ENCODE peak calls at places on chromosomes 4 and X, in eight cellular contexts. A, X, N, Q, V, T, Z and H are unnamed samples.

GRCh38 chr4:156939151-156939550 is 32.4 kb downstream of the PDGFC start:
- DNase-seq in A (peak), X (no peak), N (no peak), Q (peak), V (no peak), T (peak), Z (no peak), H (no peak)

GRCh38 chrX:104310084-104310483 is 55.4 kb upstream of the ESX1 start:
- DNase-seq in A (peak), X (no peak), N (peak), Q (peak), V (no peak), T (peak), Z (no peak), H (no peak)

GRCh38 chr4:7844247-7844991 is 95.2 kb downstream of the AFAP1 start:
- DNase-seq in A (peak), X (peak), N (peak), Q (peak), V (peak), T (peak), Z (peak), H (no peak)

GRCh38 chr4:82801910-82802521 is 3.4 kb upstream of the SCD5 start:
- DNase-seq in A (peak), X (no peak), N (peak), Q (peak), V (no peak), T (peak), Z (no peak), H (no peak)

GRCh38 chrX:150482537-150483217 is 85.7 kb upstream of the MTM1 start:
- DNase-seq in A (peak), X (no peak), N (no peak), Q (peak), V (peak), T (peak), Z (no peak), H (no peak)

GRCh38 chr4:126701756-126702155 is 931.0 kb upstream of the INTU start:
- DNase-seq in A (peak), X (no peak), N (no peak), Q (peak), V (no peak), T (peak), Z (no peak), H (no peak)

GRCh38 chrX:18701621-18702361 is 5.7 kb upstream of the PPEF1 start:
- DNase-seq in A (peak), X (no peak), N (no peak), Q (no peak), V (no peak), T (no peak), Z (peak), H (no peak)

GRCh38 chr4:181046809-181047208 is 1196.4 kb upstream of the TENM3 start:
- DNase-seq in A (no peak), X (no peak), N (no peak), Q (no peak), V (peak), T (no peak), Z (no peak), H (no peak)

GRCh38 chrX:9342581-9343051 is 122.2 kb upstream of the TBL1X start:
- DNase-seq in A (peak), X (peak), N (peak), Q (peak), V (peak), T (no peak), Z (peak), H (no peak)

GRCh38 chr4:80362578-80363181 is 27.1 kb downstream of the CFAP299 start:
- DNase-seq in A (peak), X (peak), N (peak), Q (peak), V (peak), T (peak), Z (no peak), H (peak)

GRCh38 chr4:96383349-96383748 is 543.5 kb downstream of the PDHA2 start:
- DNase-seq in A (no peak), X (no peak), N (no peak), Q (no peak), V (no peak), T (no peak), Z (no peak), H (no peak)

GRCh38 chr4:17854076-17854475 is 43.3 kb downstream of the NCAPG start:
- DNase-seq in A (no peak), X (no peak), N (no peak), Q (no peak), V (no peak), T (no peak), Z (no peak), H (no peak)

GRCh38 chrX:15737188-15737956 is 698 bp upstream of the CA5B start:
- DNase-seq in A (no peak), X (no peak), N (peak), Q (peak), V (no peak), T (peak), Z (no peak), H (no peak)

GRCh38 chr4:170089743-170090666 is at the start of gene AADAT:
- DNase-seq in A (peak), X (no peak), N (no peak), Q (peak), V (peak), T (peak), Z (peak), H (no peak)

GRCh38 chrX:9285342-9285771 is 179.5 kb upstream of the TBL1X start:
- DNase-seq in A (no peak), X (no peak), N (no peak), Q (no peak), V (no peak), T (no peak), Z (no peak), H (no peak)

GRCh38 chrX:38426785-38427184 is 74.4 kb downstream of the OTC start:
- DNase-seq in A (peak), X (no peak), N (no peak), Q (peak), V (no peak), T (peak), Z (no peak), H (no peak)

GRCh38 chr4:165627548-165627947 is 245.5 kb upstream of the TLL1 start:
- DNase-seq in A (no peak), X (no peak), N (no peak), Q (no peak), V (no peak), T (no peak), Z (no peak), H (no peak)

GRCh38 chr4:139740531-139741041 is 75.0 kb downstream of the MGST2 start:
- DNase-seq in A (peak), X (no peak), N (no peak), Q (peak), V (peak), T (peak), Z (peak), H (no peak)

GRCh38 chr4:186299291-186299690 is 33.3 kb downstream of the F11 start:
- DNase-seq in A (no peak), X (no peak), N (no peak), Q (no peak), V (no peak), T (no peak), Z (no peak), H (no peak)

GRCh38 chrX:774536-774935 is 143.9 kb downstream of the SHOX start:
- DNase-seq in A (no peak), X (no peak), N (no peak), Q (no peak), V (no peak), T (no peak), Z (no peak), H (no peak)

DNA sequence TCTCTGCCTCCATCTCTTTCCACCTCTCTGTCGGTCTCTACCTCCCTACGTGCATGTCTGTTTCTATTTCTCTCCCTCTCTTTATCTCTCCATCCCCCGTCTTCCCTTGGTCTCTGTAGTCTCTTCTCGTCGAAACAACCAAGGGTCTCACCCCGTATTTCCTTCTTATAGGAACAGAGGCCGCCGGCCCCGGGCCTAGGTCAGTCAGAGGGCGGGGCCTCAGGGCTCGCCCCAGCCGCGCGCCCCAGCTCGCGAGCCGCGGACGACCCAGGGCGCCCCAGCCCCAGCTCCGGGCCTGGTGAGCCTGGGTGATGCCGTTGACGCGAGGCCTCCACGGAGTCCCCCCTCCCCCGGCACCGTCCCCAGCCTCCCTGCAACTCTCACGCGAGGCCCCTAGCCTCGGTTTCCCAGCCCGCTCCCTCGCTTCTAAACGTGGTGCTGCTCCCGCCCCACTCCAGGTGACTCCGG is 6.6 kb downstream of the TIMM17B start:
- DNase-seq in A (no peak), X (no peak), N (no peak), Q (peak), V (no peak), T (no peak), Z (no peak), H (no peak)
- H3K9ac ChIP-seq in A (peak), X (peak), N (peak), Q (peak), V (peak), T (no peak), Z (peak), H (peak)

DNA sequence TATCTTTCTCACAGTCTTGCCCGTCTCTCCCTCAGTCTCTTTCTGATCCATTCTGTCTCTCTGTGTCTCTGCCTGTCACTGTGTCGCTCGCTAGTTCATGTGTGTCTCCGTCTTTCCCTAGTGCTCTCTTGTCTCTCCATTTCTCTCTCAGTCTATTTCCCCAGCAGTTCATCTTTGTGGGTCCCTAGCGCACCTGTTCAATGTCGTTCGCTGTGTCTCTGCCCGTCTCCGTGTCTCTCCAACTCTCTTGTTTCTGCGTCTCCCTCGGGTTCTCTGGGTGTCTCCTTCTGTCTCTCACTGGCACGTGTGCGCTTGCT is 1.5 kb downstream of the GPR101 start:
- DNase-seq in A (no peak), X (no peak), N (no peak), Q (no peak), V (no peak), T (no peak), Z (no peak), H (no peak)
- H3K9ac ChIP-seq in A (no peak), X (no peak), N (no peak), Q (no peak), V (no peak), T (no peak), Z (no peak), H (no peak)

GRCh38 chrX:134622813-134623185 is 35.5 kb downstream of the PLAC1 start:
- DNase-seq in A (no peak), X (no peak), N (no peak), Q (peak), V (peak), T (peak), Z (no peak), H (no peak)
- H3K9ac ChIP-seq in A (no peak), X (no peak), N (no peak), Q (no peak), V (no peak), T (no peak), Z (no peak), H (no peak)

GRCh38 chr4:52071786-52072552 is 20.9 kb downstream of the SPATA18 start:
- DNase-seq in A (no peak), X (no peak), N (no peak), Q (no peak), V (no peak), T (no peak), Z (no peak), H (no peak)

DNA sequence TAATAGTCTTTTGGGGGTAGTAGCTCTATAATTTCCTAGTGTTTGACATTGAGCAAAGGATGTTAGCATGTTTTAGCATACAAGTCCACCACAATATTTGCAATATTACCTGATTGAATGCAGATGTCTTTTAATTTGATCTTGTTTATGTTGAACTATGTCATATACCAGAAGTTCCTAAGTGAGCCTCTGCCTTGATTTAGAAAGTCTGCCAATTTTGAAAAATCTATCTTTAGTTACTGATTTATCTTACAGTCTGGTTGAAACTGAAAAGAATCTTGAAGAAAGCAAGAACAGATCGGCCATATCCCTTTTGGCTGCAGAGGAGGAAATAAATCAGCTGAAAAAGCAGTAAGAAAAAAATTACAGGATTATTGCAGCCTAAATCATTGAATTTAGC is 18.5 kb downstream of the SPATA18 start:
- DNase-seq in A (no peak), X (no peak), N (no peak), Q (no peak), V (no peak), T (no peak), Z (no peak), H (no peak)
- H3K9ac ChIP-seq in A (no peak), X (no peak), N (no peak), Q (no peak), V (no peak), T (no peak), Z (no peak), H (no peak)

DNA sequence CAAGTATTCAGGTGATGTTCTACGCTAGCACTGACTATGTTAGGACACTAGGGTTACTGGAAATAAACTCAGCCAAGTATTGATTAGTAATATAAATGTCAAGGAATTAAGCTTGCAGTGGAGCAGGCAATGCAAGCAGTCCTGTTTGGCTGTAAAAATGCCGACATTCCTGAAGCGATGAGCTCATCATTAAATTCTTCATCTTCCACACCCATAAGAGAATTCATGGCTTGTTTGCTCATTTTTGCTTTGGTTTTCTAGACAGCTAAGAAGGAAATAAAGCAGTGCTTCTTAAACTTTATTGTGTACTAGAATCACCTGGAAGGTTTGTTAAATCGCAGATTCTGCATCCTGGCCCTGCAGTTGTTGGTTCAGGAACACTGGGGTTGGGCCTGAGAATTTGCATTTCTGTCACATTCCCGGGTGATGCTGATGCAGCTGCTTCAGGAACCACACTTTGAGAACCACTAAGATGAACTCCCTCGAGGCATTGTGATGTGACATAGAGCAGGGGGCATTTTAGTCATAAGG is 17.8 kb downstream of the ANXA3 start:
- DNase-seq in A (peak), X (no peak), N (no peak), Q (peak), V (peak), T (peak), Z (no peak), H (no peak)
- H3K9ac ChIP-seq in A (no peak), X (no peak), N (no peak), Q (peak), V (no peak), T (peak), Z (no peak), H (no peak)

DNA sequence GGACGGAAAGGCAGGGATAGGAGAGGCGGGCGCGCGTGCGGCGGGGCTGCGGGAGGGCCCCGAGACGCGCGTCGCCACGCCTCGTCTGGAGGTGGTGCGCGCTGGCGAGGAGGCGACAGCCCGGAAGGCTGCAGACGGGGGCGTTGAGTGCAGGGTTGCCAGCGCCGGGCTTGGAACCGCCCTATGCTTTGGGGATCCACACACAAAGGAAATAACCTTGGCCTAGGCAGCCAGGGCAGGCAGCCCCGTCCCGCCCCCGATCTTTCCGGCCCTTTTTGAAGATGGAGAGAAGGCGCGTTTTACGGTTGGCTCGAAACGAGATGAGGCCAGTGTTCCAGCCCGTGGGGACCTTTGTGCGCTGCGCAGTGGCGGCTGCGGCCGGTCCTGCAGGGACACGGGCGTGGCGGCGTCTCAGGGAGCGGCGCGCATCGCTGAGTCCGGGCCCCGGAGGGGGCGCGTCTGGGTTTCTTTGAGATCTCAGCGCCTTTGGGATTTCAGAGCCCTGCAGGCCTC is 50.8 kb upstream of the TRIM2 start:
- DNase-seq in A (peak), X (no peak), N (peak), Q (peak), V (peak), T (peak), Z (peak), H (no peak)
- H3K9ac ChIP-seq in A (peak), X (peak), N (peak), Q (peak), V (peak), T (no peak), Z (no peak), H (peak)